ENCODE peak calls at places on chromosomes 13 and 19, in six cellular contexts. X, C, S, M, W and L are unnamed samples.

GRCh38 chr13:49253997-49254396 is 6.3 kb downstream of the CDADC1 start:
- DNase-seq in X (no peak), C (no peak), S (no peak), M (no peak), W (no peak), L (no peak)

GRCh38 chr19:4077800-4078683 is 11.3 kb upstream of the ZBTB7A start:
- DNase-seq in X (peak; percentile 85), C (no peak), S (no peak), M (peak; percentile 87), W (peak; percentile 28), L (peak; percentile 73)

GRCh38 chr13:20673711-20674110 is 29.8 kb upstream of the IL17D start:
- DNase-seq in X (no peak), C (no peak), S (no peak), M (no peak), W (no peak), L (no peak)

GRCh38 chr13:87107626-87108025 is 563.5 kb upstream of the SLITRK5 start:
- DNase-seq in X (no peak), C (no peak), S (peak; percentile 37), M (no peak), W (no peak), L (no peak)

GRCh38 chr13:32033744-32034143 is 2.2 kb downstream of the FRY start:
- DNase-seq in X (no peak), C (no peak), S (no peak), M (no peak), W (no peak), L (no peak)

GRCh38 chr13:34128661-34129060 is 310.7 kb downstream of the RFC3 start:
- DNase-seq in X (no peak), C (no peak), S (no peak), M (no peak), W (no peak), L (no peak)

GRCh38 chr19:31139871-31140505 is 209.2 kb downstream of the TSHZ3 start:
- DNase-seq in X (no peak), C (peak; percentile 76), S (peak; percentile 94), M (no peak), W (no peak), L (no peak)

GRCh38 chr13:100442095-100442832 is 146.3 kb downstream of the GGACT start:
- DNase-seq in X (no peak), C (no peak), S (no peak), M (no peak), W (no peak), L (no peak)

GRCh38 chr13:85419611-85420010 is 379.6 kb downstream of the SLITRK6 start:
- DNase-seq in X (no peak), C (no peak), S (no peak), M (no peak), W (no peak), L (no peak)

GRCh38 chr19:48213959-48214358 is 41.8 kb downstream of the CARD8 start:
- DNase-seq in X (no peak), C (no peak), S (no peak), M (no peak), W (no peak), L (no peak)

GRCh38 chr13:110551284-110551683 is 10.2 kb downstream of the RAB20 start:
- DNase-seq in X (no peak), C (no peak), S (no peak), M (no peak), W (peak; percentile 10), L (no peak)

GRCh38 chr13:38045278-38046048 is 175.9 kb upstream of the TRPC4 start:
- DNase-seq in X (peak; percentile 66), C (peak; percentile 55), S (peak; percentile 44), M (no peak), W (peak; percentile 23), L (peak; percentile 72)

GRCh38 chr13:45333973-45334922 is 6.7 kb downstream of the TPT1 start:
- DNase-seq in X (peak; percentile 46), C (peak; percentile 85), S (peak; percentile 45), M (no peak), W (no peak), L (peak; percentile 46)

GRCh38 chr19:44777715-44778347 is at the start of gene CBLC:
- DNase-seq in X (no peak), C (no peak), S (peak; percentile 90), M (no peak), W (peak; percentile 61), L (no peak)

GRCh38 chr13:28495586-28496564 is 947 bp upstream of the FLT1 start:
- DNase-seq in X (no peak), C (no peak), S (no peak), M (no peak), W (no peak), L (no peak)